ENCODE peak calls at places on chromosome 13, in four cellular contexts. One of them, this sample, is unnamed.

GRCh38 chr13:95676100-95676774 is 702 bp upstream of the DNAJC3 start:
- DNase-seq in thoracic aorta: no peak
- DNase-seq in cardiac fibroblast: peak
- DNase-seq in cardiac muscle cell: no peak
- DNase-seq in this sample: no peak

GRCh38 chr13:82772802-82773201 is 1109.5 kb downstream of the SLITRK1 start:
- DNase-seq in thoracic aorta: no peak
- DNase-seq in cardiac fibroblast: peak
- DNase-seq in cardiac muscle cell: no peak
- DNase-seq in this sample: no peak

GRCh38 chr13:97435794-97436193 is 1.8 kb downstream of the RAP2A start:
- DNase-seq in thoracic aorta: no peak
- DNase-seq in cardiac fibroblast: no peak
- DNase-seq in cardiac muscle cell: no peak
- DNase-seq in this sample: no peak

GRCh38 chr13:45121421-45121820 is 1.1 kb downstream of the GTF2F2 start:
- DNase-seq in thoracic aorta: no peak
- DNase-seq in cardiac fibroblast: peak
- DNase-seq in cardiac muscle cell: peak
- DNase-seq in this sample: no peak

GRCh38 chr13:109743706-109744453 is 42.5 kb downstream of the IRS2 start:
- DNase-seq in thoracic aorta: no peak
- DNase-seq in cardiac fibroblast: peak
- DNase-seq in cardiac muscle cell: peak
- DNase-seq in this sample: peak

GRCh38 chr13:41007359-41008118 is 11.6 kb downstream of the ELF1 start:
- DNase-seq in thoracic aorta: no peak
- DNase-seq in cardiac fibroblast: no peak
- DNase-seq in cardiac muscle cell: no peak
- DNase-seq in this sample: no peak

GRCh38 chr13:33797622-33798021 is 20.3 kb upstream of the RFC3 start:
- DNase-seq in thoracic aorta: no peak
- DNase-seq in cardiac fibroblast: peak
- DNase-seq in cardiac muscle cell: no peak
- DNase-seq in this sample: no peak

GRCh38 chr13:111022886-111023285 is 92.2 kb upstream of the ARHGEF7 start:
- DNase-seq in thoracic aorta: no peak
- DNase-seq in cardiac fibroblast: no peak
- DNase-seq in cardiac muscle cell: no peak
- DNase-seq in this sample: no peak

GRCh38 chr13:108495686-108496363 is 133.6 kb upstream of the MYO16 start:
- DNase-seq in thoracic aorta: no peak
- DNase-seq in cardiac fibroblast: no peak
- DNase-seq in cardiac muscle cell: peak
- DNase-seq in this sample: peak

GRCh38 chr13:32905063-32905863 is 111.0 kb upstream of the KL start:
- DNase-seq in thoracic aorta: no peak
- DNase-seq in cardiac fibroblast: peak
- DNase-seq in cardiac muscle cell: no peak
- DNase-seq in this sample: no peak

GRCh38 chr13:113754691-113755090 is 4.3 kb upstream of the TMEM255B start:
- DNase-seq in thoracic aorta: no peak
- DNase-seq in cardiac fibroblast: no peak
- DNase-seq in cardiac muscle cell: no peak
- DNase-seq in this sample: no peak

GRCh38 chr13:42146359-42146758 is 97.9 kb downstream of the DGKH start:
- DNase-seq in thoracic aorta: no peak
- DNase-seq in cardiac fibroblast: no peak
- DNase-seq in cardiac muscle cell: no peak
- DNase-seq in this sample: no peak
- TF ChIP-seq CTCF in thoracic aorta: no peak
- TF ChIP-seq CTCF in cardiac fibroblast: no peak
- TF ChIP-seq CTCF in cardiac muscle cell: no peak
- TF ChIP-seq CTCF in this sample: no peak

DNA sequence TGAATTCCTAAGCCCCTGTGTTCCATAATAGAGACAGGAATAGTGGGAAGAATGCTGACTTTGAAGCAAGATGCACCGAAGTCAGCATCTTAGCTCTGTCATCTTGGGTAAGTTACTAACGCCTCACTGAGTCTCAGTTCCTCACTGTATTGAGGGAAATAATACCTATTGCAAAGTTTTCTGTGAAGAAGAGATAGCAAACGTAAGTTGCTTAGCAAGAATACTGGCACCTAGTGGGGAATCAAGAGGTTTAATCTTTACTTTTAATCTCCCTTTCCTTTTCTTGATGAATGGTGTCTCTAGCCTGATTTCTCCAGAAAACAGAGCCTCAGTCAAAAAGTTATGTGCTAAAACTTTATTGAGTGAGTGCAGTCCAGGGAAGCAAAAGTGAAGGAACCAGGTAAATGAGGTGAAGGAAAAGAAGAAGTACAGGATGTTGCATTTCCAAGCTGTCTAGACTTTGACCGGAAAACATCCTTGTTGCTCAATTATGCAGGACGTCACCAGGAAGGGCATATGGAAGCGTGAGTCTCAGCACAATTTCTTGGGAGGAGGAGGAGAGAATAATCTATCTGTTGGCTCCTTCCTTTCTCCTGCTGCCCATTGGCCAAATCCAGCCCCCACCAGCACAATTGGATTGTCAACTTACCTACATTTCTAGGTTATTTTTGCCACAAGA is 210.0 kb downstream of the B3GLCT start:
- DNase-seq in thoracic aorta: no peak
- DNase-seq in cardiac fibroblast: no peak
- DNase-seq in cardiac muscle cell: no peak
- DNase-seq in this sample: no peak
- TF ChIP-seq CTCF in thoracic aorta: no peak
- TF ChIP-seq CTCF in cardiac fibroblast: peak
- TF ChIP-seq CTCF in cardiac muscle cell: peak
- TF ChIP-seq CTCF in this sample: no peak

DNA sequence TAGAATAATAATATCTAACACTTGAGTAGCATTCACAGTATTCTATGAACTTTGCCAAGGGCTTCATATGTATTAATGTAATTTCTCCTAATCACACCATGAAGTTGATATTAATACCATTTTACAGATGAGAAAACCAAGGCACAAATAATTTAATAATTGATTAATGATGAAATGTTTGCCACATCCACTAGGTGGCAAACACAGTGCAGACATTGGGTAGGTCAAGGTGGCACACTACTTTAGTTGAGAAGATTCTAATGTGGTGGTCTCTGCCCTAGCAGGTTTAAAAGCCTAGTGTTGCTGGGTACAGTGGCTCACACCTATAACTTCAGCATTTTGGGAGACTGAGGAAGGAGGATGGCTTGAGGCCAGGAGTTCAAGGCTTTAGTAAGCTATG is 412.4 kb downstream of the SUCLA2 start:
- DNase-seq in thoracic aorta: no peak
- DNase-seq in cardiac fibroblast: no peak
- DNase-seq in cardiac muscle cell: no peak
- DNase-seq in this sample: no peak
- TF ChIP-seq CTCF in thoracic aorta: no peak
- TF ChIP-seq CTCF in cardiac fibroblast: peak
- TF ChIP-seq CTCF in cardiac muscle cell: peak
- TF ChIP-seq CTCF in this sample: peak

GRCh38 chr13:99042851-99043250 is 65.0 kb upstream of the DOCK9 start:
- DNase-seq in thoracic aorta: no peak
- DNase-seq in cardiac fibroblast: no peak
- DNase-seq in cardiac muscle cell: no peak
- DNase-seq in this sample: no peak
- TF ChIP-seq CTCF in thoracic aorta: no peak
- TF ChIP-seq CTCF in cardiac fibroblast: no peak
- TF ChIP-seq CTCF in cardiac muscle cell: no peak
- TF ChIP-seq CTCF in this sample: no peak

DNA sequence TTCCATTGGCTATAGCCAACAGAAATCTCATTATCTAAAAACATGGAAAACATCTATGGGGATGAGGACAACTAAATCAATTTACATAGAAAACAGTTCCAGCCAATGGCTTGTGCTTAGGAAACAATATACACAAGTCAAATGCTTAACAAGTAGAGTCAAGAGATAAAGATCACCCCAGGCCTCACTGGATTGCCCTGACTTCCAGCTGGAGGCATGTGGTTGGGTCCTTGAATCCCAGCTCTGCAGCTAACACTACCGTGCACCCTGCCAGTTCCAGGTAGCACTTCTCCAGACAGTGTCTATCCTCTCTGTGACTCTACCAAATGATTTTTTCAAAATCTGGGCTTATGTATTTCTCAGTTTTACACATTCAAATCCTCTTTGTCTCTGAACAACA is 80.2 kb downstream of the DOCK9 start:
- DNase-seq in thoracic aorta: no peak
- DNase-seq in cardiac fibroblast: no peak
- DNase-seq in cardiac muscle cell: no peak
- DNase-seq in this sample: no peak
- TF ChIP-seq CTCF in thoracic aorta: no peak
- TF ChIP-seq CTCF in cardiac fibroblast: no peak
- TF ChIP-seq CTCF in cardiac muscle cell: no peak
- TF ChIP-seq CTCF in this sample: no peak

DNA sequence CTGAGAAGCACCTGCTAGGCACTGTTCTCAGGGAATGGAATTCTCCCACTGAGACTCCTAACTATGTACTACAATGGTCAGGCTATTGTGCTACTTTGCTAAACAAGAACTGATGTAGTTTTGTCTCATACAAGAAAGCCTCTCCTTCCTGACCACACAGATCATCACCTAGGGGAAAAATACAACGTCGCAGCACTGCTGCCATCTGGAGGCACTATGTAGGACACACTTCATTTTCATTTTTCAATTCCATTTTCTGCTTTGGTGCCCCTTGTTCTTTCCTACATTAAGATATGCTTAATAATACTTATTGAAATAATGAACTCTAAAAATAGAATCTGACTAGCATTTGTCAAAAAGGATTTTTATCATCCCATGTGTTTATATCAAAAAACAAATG is 21.1 kb downstream of the PROSER1 start:
- DNase-seq in thoracic aorta: no peak
- DNase-seq in cardiac fibroblast: peak
- DNase-seq in cardiac muscle cell: peak
- DNase-seq in this sample: peak
- TF ChIP-seq CTCF in thoracic aorta: no peak
- TF ChIP-seq CTCF in cardiac fibroblast: peak
- TF ChIP-seq CTCF in cardiac muscle cell: peak
- TF ChIP-seq CTCF in this sample: peak

DNA sequence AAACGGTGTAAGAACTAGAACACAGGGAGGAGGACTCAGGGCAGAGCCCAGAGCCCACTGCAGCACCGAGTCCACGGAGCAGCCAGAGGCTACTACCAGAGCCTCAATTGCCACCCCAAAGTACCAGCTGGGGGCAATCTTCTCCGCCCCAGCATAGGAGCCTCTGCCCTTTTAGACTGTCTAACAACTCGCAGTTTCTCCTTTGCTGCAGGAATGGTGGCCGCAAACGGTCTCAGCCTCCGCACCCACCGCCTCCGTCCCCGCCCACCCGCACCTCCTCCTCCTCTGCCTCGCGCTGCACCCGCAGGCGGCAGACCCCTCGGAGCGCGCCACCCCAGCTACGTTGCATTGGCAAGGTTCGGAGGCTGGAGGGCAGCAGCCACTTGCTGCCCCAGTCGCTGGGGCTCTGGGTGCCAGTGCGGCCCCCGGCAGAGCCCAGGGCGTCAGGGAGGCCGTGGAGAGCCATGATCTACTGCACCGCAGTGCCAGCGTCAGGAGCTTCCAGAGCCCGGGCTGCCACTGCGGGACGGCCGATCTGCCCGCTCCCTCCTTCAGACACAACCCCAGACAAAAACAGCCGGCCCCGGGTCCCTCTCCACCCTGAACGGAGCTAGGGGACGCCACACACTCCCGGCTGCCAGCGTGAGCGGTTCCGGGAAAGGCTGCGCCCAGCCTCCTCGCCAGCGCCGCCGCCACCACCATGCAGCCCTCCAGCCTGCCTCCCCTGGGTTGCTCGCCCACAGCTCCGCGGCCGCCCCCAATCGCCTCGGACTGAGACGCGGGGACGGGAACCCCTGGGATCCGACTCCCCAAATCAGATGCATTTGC is 1.8 kb downstream of the FGF14 start:
- DNase-seq in thoracic aorta: no peak
- DNase-seq in cardiac fibroblast: no peak
- DNase-seq in cardiac muscle cell: peak
- DNase-seq in this sample: peak
- TF ChIP-seq CTCF in thoracic aorta: no peak
- TF ChIP-seq CTCF in cardiac fibroblast: no peak
- TF ChIP-seq CTCF in cardiac muscle cell: no peak
- TF ChIP-seq CTCF in this sample: no peak

GRCh38 chr13:74134777-74135305 is 637 bp upstream of the KLF12 start:
- DNase-seq in thoracic aorta: peak
- DNase-seq in cardiac fibroblast: peak
- DNase-seq in cardiac muscle cell: peak
- DNase-seq in this sample: peak

GRCh38 chr13:74136089-74136658 is 2.0 kb upstream of the KLF12 start:
- DNase-seq in thoracic aorta: no peak
- DNase-seq in cardiac fibroblast: peak
- DNase-seq in cardiac muscle cell: peak
- DNase-seq in this sample: peak

GRCh38 chr13:74133657-74134201 is 475 bp downstream of the KLF12 start:
- DNase-seq in thoracic aorta: peak
- DNase-seq in cardiac fibroblast: peak
- DNase-seq in cardiac muscle cell: peak
- DNase-seq in this sample: peak

GRCh38 chr13:74134226-74134776 is at the start of gene KLF12:
- DNase-seq in thoracic aorta: peak
- DNase-seq in cardiac fibroblast: peak
- DNase-seq in cardiac muscle cell: peak
- DNase-seq in this sample: peak

GRCh38 chr13:74135306-74136088 is 1.3 kb upstream of the KLF12 start:
- DNase-seq in thoracic aorta: peak
- DNase-seq in cardiac fibroblast: peak
- DNase-seq in cardiac muscle cell: peak
- DNase-seq in this sample: peak
- TF ChIP-seq CTCF in thoracic aorta: no peak
- TF ChIP-seq CTCF in cardiac fibroblast: no peak
- TF ChIP-seq CTCF in cardiac muscle cell: no peak
- TF ChIP-seq CTCF in this sample: no peak

DNA sequence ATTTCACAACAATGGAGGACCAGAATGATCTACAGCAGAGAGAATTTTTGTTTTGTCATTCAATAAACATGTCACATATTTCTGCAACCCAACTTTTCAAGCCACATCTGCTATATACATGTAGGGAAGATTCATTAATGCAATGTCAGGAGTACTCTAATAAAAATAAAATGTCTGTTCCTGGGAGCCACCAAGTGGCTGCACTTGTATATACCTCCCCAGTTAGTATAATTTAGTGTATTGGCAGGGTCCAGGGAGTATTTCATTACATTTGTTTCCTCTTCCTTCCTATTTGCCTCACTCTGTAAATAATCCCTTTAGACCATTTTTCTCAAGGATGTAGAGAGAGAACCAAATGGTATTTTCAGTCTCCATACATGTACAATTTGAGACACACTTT is 1169.0 kb downstream of the DIAPH3 start:
- DNase-seq in thoracic aorta: no peak
- DNase-seq in cardiac fibroblast: no peak
- DNase-seq in cardiac muscle cell: no peak
- DNase-seq in this sample: no peak
- TF ChIP-seq CTCF in thoracic aorta: no peak
- TF ChIP-seq CTCF in cardiac fibroblast: peak
- TF ChIP-seq CTCF in cardiac muscle cell: peak
- TF ChIP-seq CTCF in this sample: no peak